ENCODE peak calls at places on chromosome 2, in eight cellular contexts. T is stomach, K is tibial nerve, Q is GM12878, I is transverse colon, B is K562, O is H1, A is A549. Z is an unnamed sample.

GRCh38 chr2:128494307-128494639 is 175.6 kb upstream of the HS6ST1 start:
- DNase-seq in O (peak; percentile 32), K (no peak), I (no peak), T (no peak), B (no peak), Q (no peak), A (no peak), Z (no peak)

GRCh38 chr2:38092196-38092902 is 16.4 kb upstream of the CYP1B1 start:
- DNase-seq in K (no peak), T (no peak), A (no peak), O (no peak), I (no peak), Q (no peak), B (no peak), Z (no peak)

GRCh38 chr2:111011218-111011617 is 109.5 kb upstream of the BCL2L11 start:
- DNase-seq in K (no peak), B (no peak), T (no peak), O (no peak), I (no peak), A (no peak), Q (no peak), Z (no peak)

GRCh38 chr2:234533631-234534030 is 36.8 kb upstream of the ARL4C start:
- DNase-seq in Q (no peak), A (no peak), I (no peak), B (no peak), K (no peak), O (no peak), T (no peak), Z (no peak)

GRCh38 chr2:160397530-160397865 is 96.1 kb downstream of the RBMS1 start:
- DNase-seq in O (no peak), Q (no peak), K (no peak), B (no peak), A (no peak), I (no peak), T (no peak), Z (no peak)

GRCh38 chr2:5692561-5693287 is 540 bp downstream of the SOX11 start:
- DNase-seq in I (no peak), T (no peak), K (no peak), A (no peak), O (peak; percentile 67), Q (no peak), B (no peak), Z (peak; percentile 78)

GRCh38 chr2:42902939-42903709 is 110.7 kb upstream of the HAAO start:
- DNase-seq in T (no peak), A (no peak), Q (no peak), B (peak; percentile 54), K (no peak), O (no peak), I (no peak), Z (no peak)

GRCh38 chr2:12750166-12750905 is 33.6 kb downstream of the TRIB2 start:
- DNase-seq in A (no peak), Q (no peak), O (no peak), B (no peak), I (no peak), T (no peak), K (no peak), Z (no peak)

GRCh38 chr2:152647417-152648010 is 69.7 kb downstream of the PRPF40A start:
- DNase-seq in B (no peak), I (peak; percentile 63), K (peak; percentile 29), O (no peak), T (peak; percentile 81), Q (no peak), A (no peak), Z (no peak)

GRCh38 chr2:164896634-164897033 is 55.0 kb upstream of the COBLL1 start:
- DNase-seq in A (peak; percentile 25), K (no peak), O (no peak), I (no peak), Q (no peak), T (no peak), B (no peak), Z (no peak)

GRCh38 chr2:215843579-215843978 is 169.8 kb downstream of the MREG start:
- DNase-seq in O (no peak), A (no peak), T (no peak), B (no peak), K (peak; percentile 15), I (no peak), Q (no peak), Z (no peak)

GRCh38 chr2:159856760-159857159 is 58.8 kb upstream of the CD302 start:
- DNase-seq in T (no peak), A (no peak), B (no peak), I (no peak), K (no peak), Q (no peak), O (no peak), Z (no peak)

GRCh38 chr2:20446280-20446916 is 476 bp upstream of the RHOB start:
- DNase-seq in T (peak; percentile 27), Q (no peak), K (no peak), I (no peak), O (no peak), A (no peak), B (no peak), Z (no peak)

GRCh38 chr2:237128026-237128703 is 42.5 kb downstream of the COPS8 start:
- DNase-seq in I (peak; percentile 79), A (peak; percentile 89), O (no peak), K (peak; percentile 95), B (no peak), T (peak; percentile 77), Q (no peak), Z (no peak)

GRCh38 chr2:137693521-137693920 is 270.8 kb upstream of the HNMT start:
- DNase-seq in Q (no peak), K (no peak), O (no peak), I (no peak), T (no peak), B (no peak), A (no peak), Z (no peak)

GRCh38 chr2:43906448-43907122 is 67.8 kb downstream of the ABCG8 start:
- DNase-seq in T (no peak), B (no peak), A (no peak), Q (no peak), I (no peak), K (no peak), O (no peak), Z (no peak)

GRCh38 chr2:43905388-43905803 is 66.6 kb downstream of the ABCG8 start:
- DNase-seq in T (no peak), I (no peak), K (no peak), B (no peak), O (no peak), A (no peak), Q (peak; percentile 23), Z (no peak)

DNA sequence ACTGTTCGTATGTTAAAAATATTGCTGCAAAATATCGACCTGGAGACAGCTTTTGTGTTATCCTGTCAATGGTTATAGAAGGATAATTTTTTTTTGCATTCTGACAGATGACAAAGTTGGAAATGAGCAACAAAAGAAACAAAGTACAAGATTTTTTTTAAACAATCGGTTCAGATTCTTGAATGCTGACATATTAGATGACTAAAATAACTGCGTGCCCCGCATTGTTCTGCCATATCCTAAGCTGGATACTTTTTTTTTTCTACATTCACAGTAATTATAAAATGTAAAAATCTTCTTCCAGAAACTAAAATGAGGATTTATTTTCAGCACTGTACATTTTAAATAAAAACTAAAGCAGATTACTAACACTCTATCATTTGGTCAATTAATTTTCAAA is 67.1 kb downstream of the ABCG8 start:
- DNase-seq in K (no peak), B (no peak), Q (no peak), O (no peak), A (no peak), I (no peak), T (no peak), Z (no peak)
- TF ChIP-seq EP300 in K (no peak), B (no peak), Q (no peak), O (no peak), A (no peak), I (no peak), T (no peak), Z (no peak)

GRCh38 chr2:241111443-241111810 is 9.3 kb upstream of the MTERF4 start:
- DNase-seq in B (no peak), Q (no peak), A (no peak), K (no peak), I (no peak), T (no peak), O (no peak), Z (peak; percentile 70)
- TF ChIP-seq POLR2A in B (no peak), Q (peak; percentile 48), A (no peak), K (no peak), I (no peak), T (no peak), O (no peak), Z (no peak)

GRCh38 chr2:94861308-94862152 is 9.7 kb upstream of the TEKT4 start:
- DNase-seq in O (peak; percentile 73), I (no peak), A (no peak), B (no peak), Q (no peak), T (no peak), K (no peak), Z (peak; percentile 81)
- TF ChIP-seq EP300 in O (no peak), I (no peak), A (no peak), B (no peak), Q (no peak), T (no peak), K (no peak), Z (no peak)

GRCh38 chr2:202632682-202633081 is 2.1 kb upstream of the FAM117B start:
- DNase-seq in Q (no peak), K (no peak), B (peak; percentile 36), T (no peak), I (no peak), O (no peak), A (no peak), Z (no peak)

GRCh38 chr2:202634556-202635440 is at the start of gene FAM117B:
- DNase-seq in B (peak; percentile 95), T (peak; percentile 99), A (peak; percentile 92), I (peak; percentile 99), O (peak; percentile 95), K (peak; percentile 98), Q (peak; percentile 84), Z (peak; percentile 98)

GRCh38 chr2:202633470-202633869 is 1.3 kb upstream of the FAM117B start:
- DNase-seq in T (no peak), A (no peak), K (no peak), B (peak; percentile 6), O (no peak), I (no peak), Q (no peak), Z (no peak)

GRCh38 chr2:202638710-202639109 is 3.9 kb downstream of the FAM117B start:
- DNase-seq in K (no peak), I (no peak), T (no peak), O (no peak), A (no peak), B (no peak), Q (no peak), Z (no peak)

DNA sequence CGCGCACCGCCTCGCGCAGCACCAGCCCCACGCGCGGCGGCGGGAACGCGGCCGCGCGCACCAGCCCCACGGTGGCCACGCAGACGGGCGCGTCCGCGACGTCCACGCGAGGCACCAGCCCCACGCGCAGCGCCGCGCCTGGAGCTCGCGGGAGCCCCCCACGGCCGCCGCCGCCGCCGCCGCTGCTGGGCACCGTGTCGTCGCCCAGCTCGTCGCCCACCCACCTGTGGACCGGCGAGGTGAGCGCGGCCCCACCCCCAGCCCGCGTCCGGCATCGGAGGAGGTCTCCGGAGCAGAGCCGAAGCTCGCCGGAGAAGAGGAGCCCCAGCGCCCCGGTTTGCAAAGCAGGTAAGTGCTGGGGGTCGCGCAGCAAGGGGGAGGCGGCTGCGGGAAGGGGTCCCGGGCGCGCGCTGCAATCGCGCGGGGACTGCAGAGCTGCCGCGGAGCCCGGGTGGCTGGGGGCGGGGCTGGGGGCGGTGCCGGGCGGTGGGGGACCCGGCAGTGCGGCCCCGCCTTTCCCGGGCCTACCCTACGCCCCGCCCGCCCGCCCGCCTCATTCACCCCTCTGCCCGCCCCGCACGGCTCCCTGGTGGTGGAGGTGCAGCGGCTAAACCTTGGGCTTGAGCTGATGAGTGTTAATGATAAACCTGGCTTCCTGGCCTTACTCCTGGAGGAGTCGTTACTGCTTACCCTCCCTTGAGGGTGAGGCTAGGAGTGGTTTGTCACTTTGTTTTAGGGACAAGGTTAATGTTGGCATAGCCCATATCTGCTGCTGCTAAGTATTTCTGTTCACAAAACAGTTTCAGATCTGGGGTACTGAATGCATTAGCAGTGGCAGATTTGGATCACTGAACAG is 900 bp downstream of the FAM117B start:
- DNase-seq in O (peak; percentile 79), A (peak; percentile 86), I (peak; percentile 91), Q (peak; percentile 64), B (peak; percentile 87), K (peak; percentile 50), T (peak; percentile 87), Z (peak; percentile 96)
- TF ChIP-seq POLR2A in O (no peak), A (no peak), I (peak; percentile 90), Q (peak; percentile 56), B (peak; percentile 49), K (no peak), T (no peak), Z (no peak)

Z was measured in upper lobe of left lung.